ENCODE peak calls at places on chromosomes 6 and 20, in seven cellular contexts. X, Z, Y, Q, H, C and W are unnamed samples.
A peak's percentile ranks its signal among the peaks of the same experiment; 100 is the strongest.

GRCh38 chr6:139640453-139640852 is 266.0 kb upstream of the CITED2 start:
- DNase-seq in X (no peak), Z (no peak), Y (no peak), Q (no peak), H (no peak), C (no peak), W (no peak)

GRCh38 chr6:84284428-84285033 is 57.1 kb upstream of the CEP162 start:
- DNase-seq in X (no peak), Z (no peak), Y (no peak), Q (no peak), H (no peak), C (no peak), W (no peak)

GRCh38 chr6:163151212-163151611 is 263.3 kb upstream of the QKI start:
- DNase-seq in X (no peak), Z (no peak), Y (no peak), Q (no peak), H (no peak), C (no peak), W (no peak)

GRCh38 chr20:32779500-32780215 is 17.5 kb downstream of the DNMT3B start:
- DNase-seq in X (no peak), Z (no peak), Y (no peak), Q (no peak), H (no peak), C (no peak), W (no peak)

GRCh38 chr20:9286501-9286900 is 217.6 kb downstream of the PLCB4 start:
- DNase-seq in X (no peak), Z (no peak), Y (no peak), Q (no peak), H (no peak), C (no peak), W (no peak)

GRCh38 chr6:5556011-5556410 is 294.7 kb downstream of the FARS2 start:
- DNase-seq in X (no peak), Z (no peak), Y (no peak), Q (no peak), H (no peak), C (no peak), W (no peak)

GRCh38 chr6:34248727-34249468 is at the start of gene SMIM29:
- DNase-seq in X (peak; percentile 85), Z (no peak), Y (peak; percentile 78), Q (peak; percentile 98), H (peak; percentile 97), C (peak; percentile 98), W (no peak)

GRCh38 chr6:167140589-167141474 is 16.9 kb downstream of the GPR31 start:
- DNase-seq in X (no peak), Z (no peak), Y (no peak), Q (peak; percentile 42), H (no peak), C (no peak), W (no peak)

GRCh38 chr6:137176729-137177128 is 3.3 kb upstream of the IL22RA2 start:
- DNase-seq in X (no peak), Z (no peak), Y (no peak), Q (no peak), H (no peak), C (no peak), W (no peak)

GRCh38 chr6:3913077-3913957 is 64.1 kb downstream of the FAM50B start:
- DNase-seq in X (no peak), Z (peak; percentile 98), Y (no peak), Q (peak; percentile 30), H (peak; percentile 61), C (peak; percentile 67), W (peak; percentile 95)

GRCh38 chr6:164882236-164882635 is 427.2 kb downstream of the C6orf118 start:
- DNase-seq in X (no peak), Z (no peak), Y (no peak), Q (no peak), H (no peak), C (no peak), W (no peak)

GRCh38 chr6:7473805-7474329 is 67.6 kb upstream of the DSP start:
- DNase-seq in X (no peak), Z (no peak), Y (no peak), Q (no peak), H (no peak), C (no peak), W (no peak)

GRCh38 chr6:56802570-56802969 is 152.3 kb upstream of the BEND6 start:
- DNase-seq in X (no peak), Z (no peak), Y (no peak), Q (no peak), H (no peak), C (no peak), W (no peak)

GRCh38 chr6:72930733-72931132 is 294.6 kb downstream of the KHDC1L start:
- DNase-seq in X (no peak), Z (no peak), Y (no peak), Q (no peak), H (no peak), C (no peak), W (no peak)

GRCh38 chr6:139515511-139515910 is 141.1 kb upstream of the CITED2 start:
- DNase-seq in X (no peak), Z (no peak), Y (no peak), Q (no peak), H (no peak), C (no peak), W (no peak)

GRCh38 chr6:38279423-38279822 is 360.3 kb downstream of the BTBD9 start:
- DNase-seq in X (no peak), Z (no peak), Y (no peak), Q (no peak), H (no peak), C (no peak), W (no peak)
- TF ChIP-seq CTCF in X (no peak), Z (peak; percentile 24), Y (no peak), Q (no peak), H (no peak), C (no peak), W (no peak)

GRCh38 chr6:12065321-12066140 is 53.4 kb downstream of the HIVEP1 start:
- DNase-seq in X (no peak), Z (no peak), Y (no peak), Q (no peak), H (no peak), C (no peak), W (no peak)
- H3K4me3 ChIP-seq in X (no peak overlapping the region), Z (no peak overlapping the region), Y (no peak overlapping the region), Q (no peak overlapping the region), H (no peak overlapping the region), C (no peak overlapping the region), W (no peak overlapping the region)

DNA sequence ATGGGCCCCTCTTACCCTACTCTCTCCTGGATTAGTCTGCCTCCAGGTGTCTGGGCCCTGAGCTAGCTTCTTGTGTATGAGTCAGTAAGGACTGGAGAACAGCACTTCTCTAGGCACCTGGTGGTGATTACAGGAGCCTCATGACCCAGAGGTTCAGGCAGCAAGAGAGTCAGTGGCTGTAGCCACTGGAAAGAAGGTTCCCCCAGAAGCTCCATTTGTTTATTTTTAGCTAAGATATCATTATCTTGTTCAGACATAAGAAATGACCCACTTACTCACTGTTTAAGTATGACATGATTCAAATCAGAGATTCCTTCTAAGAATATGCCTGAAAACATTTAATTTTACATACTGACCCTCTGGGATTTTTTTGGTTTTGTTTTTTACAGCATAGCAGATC is 23.6 kb upstream of the SLC4A11 start:
- DNase-seq in X (no peak), Z (no peak), Y (no peak), Q (no peak), H (no peak), C (no peak), W (no peak)
- H3K36me3 ChIP-seq in X (peaks cover 69% of the 10 kb centered on the region), Z (peaks cover 8% of the 10 kb centered on the region), Y (peaks cover 24% of the 10 kb centered on the region), Q (no peaks in the 10 kb centered on the region), H (no peaks in the 10 kb centered on the region), C (peaks cover 13% of the 10 kb centered on the region), W (peaks cover 5% of the 10 kb centered on the region)

DNA sequence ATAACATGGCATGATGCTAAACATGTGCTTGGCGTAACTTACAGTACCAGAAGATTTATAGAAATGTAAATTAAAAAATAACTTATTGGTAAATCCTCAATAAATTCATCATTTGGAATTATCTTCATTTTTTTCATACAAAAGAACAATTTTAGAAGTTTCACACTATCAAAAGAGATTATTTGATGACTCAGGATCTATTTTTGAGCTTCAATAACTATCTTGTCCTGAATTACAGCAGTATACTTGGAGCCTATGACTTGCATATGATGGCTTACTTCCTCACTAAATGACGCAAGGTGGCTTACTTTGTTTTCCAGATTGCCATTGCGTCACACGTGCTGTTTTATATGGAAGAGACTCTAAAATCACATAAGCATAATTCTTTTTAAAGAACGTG is 49.2 kb downstream of the KHDRBS2 start:
- DNase-seq in X (no peak), Z (no peak), Y (no peak), Q (no peak), H (no peak), C (no peak), W (no peak)
- TF ChIP-seq CTCF in X (no peak), Z (no peak), Y (no peak), Q (no peak), H (no peak), C (no peak), W (no peak)

GRCh38 chr6:35511980-35512379 is 716 bp downstream of the TULP1 start:
- DNase-seq in X (no peak), Z (no peak), Y (no peak), Q (no peak), H (no peak), C (no peak), W (no peak)
- H3K4me3 ChIP-seq in X (no peak overlapping the region), Z (no peak overlapping the region), Y (peak overlapping the region; percentile 13), Q (no peak overlapping the region), H (peak overlapping the region; percentile 4), C (no peak overlapping the region), W (no peak overlapping the region)

DNA sequence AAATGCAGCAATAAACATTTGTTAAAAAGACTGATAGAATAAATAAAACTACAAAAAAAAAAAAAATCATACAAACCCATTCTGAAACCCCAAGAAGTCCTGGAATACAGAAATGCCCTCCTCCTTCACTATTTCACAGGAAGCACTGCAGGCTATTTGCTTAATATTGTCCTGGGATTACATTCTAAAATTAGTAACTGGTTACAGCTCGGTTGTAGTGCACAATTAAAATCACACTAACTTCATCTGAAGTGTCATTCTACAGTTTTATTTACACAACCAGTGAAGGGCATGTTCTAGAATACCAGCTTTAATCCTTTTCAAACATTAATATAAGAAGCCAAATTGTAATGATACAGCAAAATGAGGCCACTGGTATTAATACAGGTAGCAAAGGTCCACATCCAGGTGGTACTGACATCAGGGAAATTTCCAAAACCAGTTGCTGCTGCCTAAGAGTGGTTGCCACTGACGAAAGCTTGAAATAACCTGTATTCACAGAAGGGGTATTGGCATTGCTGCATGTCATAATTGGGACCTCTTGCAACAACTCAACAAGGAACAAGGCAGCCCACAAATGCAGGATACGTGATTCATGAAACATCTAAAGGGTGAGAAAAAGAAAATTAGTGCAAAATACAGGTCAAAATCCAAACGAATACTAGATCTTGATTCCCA is 26.9 kb downstream of the AKIRIN2 start:
- DNase-seq in X (no peak), Z (no peak), Y (no peak), Q (no peak), H (no peak), C (no peak), W (no peak)
- H3K36me3 ChIP-seq in X (peaks cover 25% of the 10 kb centered on the region), Z (peaks cover 6% of the 10 kb centered on the region), Y (peaks cover 24% of the 10 kb centered on the region), Q (no peaks in the 10 kb centered on the region), H (no peaks in the 10 kb centered on the region), C (peaks cover 19% of the 10 kb centered on the region), W (peaks cover 2% of the 10 kb centered on the region)

GRCh38 chr6:126002755-126003390 is 16.5 kb downstream of the TRMT11 start:
- DNase-seq in X (no peak), Z (no peak), Y (no peak), Q (no peak), H (no peak), C (no peak), W (no peak)
- TF ChIP-seq CTCF in X (no peak), Z (no peak), Y (no peak), Q (no peak), H (no peak), C (no peak), W (no peak)

GRCh38 chr6:42367353-42368011 is 84.2 kb downstream of the TRERF1 start:
- DNase-seq in X (no peak), Z (no peak), Y (no peak), Q (peak; percentile 35), H (no peak), C (peak; percentile 32), W (no peak)
- H3K4me3 ChIP-seq in X (no peak overlapping the region), Z (no peak overlapping the region), Y (no peak overlapping the region), Q (no peak overlapping the region), H (no peak overlapping the region), C (no peak overlapping the region), W (no peak overlapping the region)